ENCODE peak calls at places on chromosomes 6 and 20, in six cellular contexts. J is HepG2, B is SK-N-SH, Z is GM12878, X is K562, H is H1. G is an unnamed sample.

GRCh38 chr6:121247386-121247785 is 86.9 kb downstream of the TBC1D32 start:
- DNase-seq in J (no peak), B (no peak), Z (no peak), X (no peak), H (no peak), G (no peak)

GRCh38 chr6:83221886-83222479 is 28.8 kb downstream of the RWDD2A start:
- DNase-seq in J (peak), B (peak), Z (no peak), X (no peak), H (no peak), G (no peak)

GRCh38 chr6:90194371-90194841 is 102.2 kb downstream of the BACH2 start:
- DNase-seq in J (no peak), B (peak), Z (no peak), X (no peak), H (no peak), G (no peak)

GRCh38 chr6:5997420-5998093 is 9.2 kb downstream of the NRN1 start:
- DNase-seq in J (no peak), B (peak), Z (no peak), X (no peak), H (no peak), G (peak)

GRCh38 chr20:53660947-53661381 is 67.3 kb upstream of the ZNF217 start:
- DNase-seq in J (no peak), B (no peak), Z (no peak), X (no peak), H (no peak), G (no peak)

GRCh38 chr6:13681305-13682061 is 30.2 kb downstream of the RANBP9 start:
- DNase-seq in J (no peak), B (no peak), Z (peak), X (no peak), H (no peak), G (no peak)

GRCh38 chr6:34045698-34046097 is 100.2 kb downstream of the GRM4 start:
- DNase-seq in J (no peak), B (peak), Z (no peak), X (no peak), H (no peak), G (no peak)

GRCh38 chr6:7559651-7560385 is 18.3 kb downstream of the DSP start:
- DNase-seq in J (peak), B (no peak), Z (no peak), X (no peak), H (no peak), G (no peak)

GRCh38 chr6:56713285-56713684 is 70.6 kb upstream of the DST start:
- DNase-seq in J (peak), B (no peak), Z (no peak), X (no peak), H (no peak), G (no peak)

GRCh38 chr20:61803903-61804804 is 261.5 kb downstream of the TAF4 start:
- DNase-seq in J (no peak), B (no peak), Z (peak), X (no peak), H (no peak), G (no peak)

GRCh38 chr6:86782328-86782727 is 155.0 kb upstream of the HTR1E start:
- DNase-seq in J (no peak), B (no peak), Z (no peak), X (no peak), H (no peak), G (no peak)

GRCh38 chr6:35089935-35090505 is 51.1 kb downstream of the TCP11 start:
- DNase-seq in J (no peak), B (peak), Z (no peak), X (no peak), H (peak), G (peak)

GRCh38 chr20:5734559-5735137 is 15.6 kb upstream of the SHLD1 start:
- DNase-seq in J (no peak), B (no peak), Z (no peak), X (no peak), H (no peak), G (no peak)

GRCh38 chr20:19968488-19969073 is 48.6 kb upstream of the NAA20 start:
- DNase-seq in J (no peak), B (peak), Z (no peak), X (no peak), H (no peak), G (no peak)

GRCh38 chr20:63177785-63178444 is 38.0 kb downstream of the YTHDF1 start:
- DNase-seq in J (no peak), B (no peak), Z (no peak), X (no peak), H (peak), G (no peak)

GRCh38 chr6:24340998-24341934 is 16.6 kb downstream of the DCDC2 start:
- DNase-seq in J (peak), B (no peak), Z (no peak), X (no peak), H (no peak), G (no peak)

GRCh38 chr6:95923518-95923917 is 92.3 kb upstream of the FUT9 start:
- DNase-seq in J (peak), B (peak), Z (no peak), X (peak), H (peak), G (peak)

GRCh38 chr6:1636971-1637871 is 27.5 kb downstream of the FOXC1 start:
- DNase-seq in J (no peak), B (no peak), Z (no peak), X (no peak), H (no peak), G (no peak)

GRCh38 chr6:117352466-117353081 is 73.2 kb downstream of the ROS1 start:
- DNase-seq in J (peak), B (no peak), Z (no peak), X (no peak), H (no peak), G (no peak)

GRCh38 chr20:51275816-51276215 is 252.9 kb upstream of the KCNG1 start:
- DNase-seq in J (no peak), B (no peak), Z (no peak), X (no peak), H (no peak), G (no peak)

GRCh38 chr6:8243462-8243861 is 141.1 kb upstream of the EEF1E1 start:
- DNase-seq in J (no peak), B (no peak), Z (no peak), X (no peak), H (no peak), G (no peak)

GRCh38 chr6:15588966-15589634 is 73.7 kb downstream of the DTNBP1 start:
- DNase-seq in J (no peak), B (no peak), Z (no peak), X (no peak), H (no peak), G (no peak)

GRCh38 chr20:29430531-29430930 is 1826.9 kb upstream of the DEFB115 start:
- DNase-seq in J (no peak), B (peak), Z (no peak), X (no peak), H (no peak), G (no peak)

GRCh38 chr20:25984933-25985332 is 288.3 kb upstream of the ZNF337 start:
- DNase-seq in J (no peak), B (no peak), Z (no peak), X (peak), H (no peak), G (no peak)

GRCh38 chr6:100269189-100269588 is 195.5 kb downstream of the SIM1 start:
- DNase-seq in J (no peak), B (no peak), Z (no peak), X (no peak), H (no peak), G (no peak)

GRCh38 chr6:29499704-29500103 is 11.9 kb upstream of the MAS1L start:
- DNase-seq in J (no peak), B (no peak), Z (no peak), X (no peak), H (peak), G (no peak)

GRCh38 chr6:146914563-146915483 is 289.4 kb upstream of the STXBP5 start:
- DNase-seq in J (no peak), B (peak), Z (no peak), X (peak), H (no peak), G (peak)

GRCh38 chr20:48092596-48093280 is 307.5 kb upstream of the SULF2 start:
- DNase-seq in J (no peak), B (no peak), Z (no peak), X (no peak), H (no peak), G (no peak)

GRCh38 chr6:101069191-101069795 is 188.2 kb upstream of the ASCC3 start:
- DNase-seq in J (no peak), B (no peak), Z (no peak), X (no peak), H (no peak), G (no peak)

GRCh38 chr20:34891166-34892062 is 15.0 kb downstream of the ACSS2 start:
- DNase-seq in J (no peak), B (no peak), Z (no peak), X (no peak), H (no peak), G (peak)

GRCh38 chr20:3819413-3820047 is 817 bp upstream of the AP5S1 start:
- DNase-seq in J (no peak), B (no peak), Z (no peak), X (peak), H (peak), G (no peak)

GRCh38 chr6:111642463-111643158 is 36.9 kb upstream of the TRAF3IP2 start:
- DNase-seq in J (peak), B (peak), Z (peak), X (no peak), H (peak), G (peak)

DNA sequence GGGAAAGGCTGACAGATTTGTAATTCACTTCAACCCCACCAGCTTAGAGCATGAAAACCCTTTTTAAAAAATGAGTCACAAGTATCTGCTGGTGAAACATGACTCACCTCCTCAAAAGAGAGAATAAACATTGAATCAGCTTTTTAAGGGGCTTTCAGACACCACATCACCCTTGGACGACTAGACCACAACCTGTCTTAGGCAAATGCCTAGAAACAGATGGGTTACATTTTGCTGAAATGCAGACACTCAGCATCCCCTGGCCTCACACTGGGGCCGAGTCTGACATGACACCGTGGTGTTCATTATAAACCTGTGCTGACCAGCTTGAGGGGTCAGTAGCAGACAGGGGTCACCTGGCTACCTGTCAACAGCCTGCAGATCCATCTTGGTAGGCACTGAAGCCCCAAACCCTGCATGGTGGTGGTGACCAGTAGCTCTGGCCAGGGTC is 175.3 kb upstream of the CST7 start:
- DNase-seq in J (no peak), B (no peak), Z (peak), X (no peak), H (no peak), G (no peak)
- TF ChIP-seq GABPA in J (no peak), B (no peak), Z (no peak), X (no peak), H (no peak), G (no peak)

GRCh38 chr6:87806098-87806497 is 104.1 kb upstream of the AKIRIN2 start:
- DNase-seq in J (no peak), B (no peak), Z (no peak), X (no peak), H (no peak), G (no peak)
- TF ChIP-seq GABPA in J (no peak), B (no peak), Z (no peak), X (no peak), H (no peak), G (no peak)

GRCh38 chr6:84967389-84967788 is 203.0 kb upstream of the TBX18 start:
- DNase-seq in J (peak), B (peak), Z (no peak), X (peak), H (peak), G (no peak)
- TF ChIP-seq GABPA in J (no peak), B (no peak), Z (no peak), X (no peak), H (no peak), G (no peak)

GRCh38 chr6:152387091-152387490 is 250.1 kb downstream of the SYNE1 start:
- DNase-seq in J (no peak), B (no peak), Z (no peak), X (no peak), H (no peak), G (no peak)

GRCh38 chr6:152380351-152380767 is 256.8 kb downstream of the SYNE1 start:
- DNase-seq in J (peak), B (peak), Z (no peak), X (no peak), H (no peak), G (no peak)

GRCh38 chr6:152378154-152378553 is 259.0 kb downstream of the SYNE1 start:
- DNase-seq in J (peak), B (no peak), Z (no peak), X (no peak), H (no peak), G (no peak)

GRCh38 chr6:152386131-152386530 is 251.0 kb downstream of the SYNE1 start:
- DNase-seq in J (no peak), B (no peak), Z (no peak), X (no peak), H (no peak), G (no peak)

GRCh38 chr6:152380993-152381898 is 255.9 kb downstream of the SYNE1 start:
- DNase-seq in J (peak), B (peak), Z (no peak), X (no peak), H (no peak), G (no peak)
- TF ChIP-seq GABPA in J (no peak), B (no peak), Z (no peak), X (no peak), H (no peak), G (no peak)

DNA sequence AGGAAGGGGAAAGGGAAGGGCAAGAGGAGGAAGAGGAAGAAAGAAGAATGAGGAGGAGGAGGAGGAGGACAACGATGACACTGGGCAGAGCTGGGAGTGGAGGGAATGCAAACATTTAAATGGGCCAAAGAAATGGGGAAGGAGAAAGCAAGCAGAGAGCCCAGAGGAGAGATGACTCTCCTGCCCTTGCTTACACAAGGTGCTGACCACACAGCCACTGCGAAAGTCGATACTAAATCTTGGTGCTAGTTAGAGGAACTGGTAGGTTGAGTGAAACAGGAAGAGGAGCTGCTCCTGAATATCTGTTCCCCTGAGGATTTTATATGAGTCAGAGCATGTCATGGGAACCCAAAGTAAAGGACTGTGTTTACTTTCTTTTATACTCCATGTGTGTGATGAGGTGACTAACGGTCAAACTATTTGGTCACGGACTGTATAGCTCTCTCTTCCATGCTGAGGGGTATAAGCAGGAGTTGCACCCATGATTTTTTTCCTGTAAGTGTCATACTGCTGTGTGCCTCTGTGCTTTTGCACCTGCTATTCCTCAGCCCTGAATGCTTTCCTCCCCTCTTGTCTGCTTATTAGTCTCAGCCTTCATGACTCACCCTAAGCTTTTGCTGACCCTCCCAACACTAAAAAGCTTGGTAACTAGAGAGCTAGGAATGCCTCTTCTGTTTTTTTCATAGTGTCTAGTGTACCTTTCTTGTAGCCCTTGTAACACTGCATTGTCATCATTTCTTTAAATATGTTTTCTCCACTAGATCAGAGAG is 9.5 kb upstream of the PAQR8 start:
- DNase-seq in J (peak), B (no peak), Z (peak), X (no peak), H (no peak), G (peak)
- TF ChIP-seq GABPA in J (no peak), B (no peak), Z (no peak), X (no peak), H (no peak), G (no peak)

G was measured in HL-60.